ENCODE peak calls at places on chromosome 20, in four cellular contexts. One of them, this sample, is unnamed.

GRCh38 chr20:3543901-3544507 is 73.2 kb downstream of the ATRN start:
- DNase-seq in effector memory CD4-positive, alpha-beta T cell: no peak
- DNase-seq in body of pancreas: no peak
- DNase-seq in hepatocyte: peak
- DNase-seq in this sample: no peak

GRCh38 chr20:4008877-4009276 is 6.5 kb downstream of the RNF24 start:
- DNase-seq in hepatocyte: no peak
- DNase-seq in body of pancreas: no peak
- DNase-seq in effector memory CD4-positive, alpha-beta T cell: no peak
- DNase-seq in this sample: no peak

GRCh38 chr20:3812975-3813599 is 7.3 kb upstream of the AP5S1 start:
- DNase-seq in body of pancreas: no peak
- DNase-seq in hepatocyte: no peak
- DNase-seq in effector memory CD4-positive, alpha-beta T cell: no peak
- DNase-seq in this sample: no peak

GRCh38 chr20:39775110-39775509 is 813.0 kb downstream of the DHX35 start:
- DNase-seq in hepatocyte: no peak
- DNase-seq in body of pancreas: peak
- DNase-seq in effector memory CD4-positive, alpha-beta T cell: no peak
- DNase-seq in this sample: peak

GRCh38 chr20:14709439-14709838 is 372.0 kb upstream of the FLRT3 start:
- DNase-seq in hepatocyte: peak
- DNase-seq in effector memory CD4-positive, alpha-beta T cell: no peak
- DNase-seq in body of pancreas: no peak
- DNase-seq in this sample: no peak

GRCh38 chr20:33915726-33916331 is 77.9 kb upstream of the RALY start:
- DNase-seq in body of pancreas: peak
- DNase-seq in hepatocyte: peak
- DNase-seq in effector memory CD4-positive, alpha-beta T cell: peak
- DNase-seq in this sample: peak

GRCh38 chr20:51542033-51542893 is at the start of gene NFATC2:
- DNase-seq in body of pancreas: peak
- DNase-seq in hepatocyte: peak
- DNase-seq in effector memory CD4-positive, alpha-beta T cell: peak
- DNase-seq in this sample: peak

GRCh38 chr20:5482791-5483190 is 166.0 kb upstream of the PROKR2 start:
- DNase-seq in body of pancreas: no peak
- DNase-seq in hepatocyte: no peak
- DNase-seq in effector memory CD4-positive, alpha-beta T cell: no peak
- DNase-seq in this sample: no peak

GRCh38 chr20:8903655-8904605 is 165.0 kb upstream of the PLCB4 start:
- DNase-seq in body of pancreas: no peak
- DNase-seq in effector memory CD4-positive, alpha-beta T cell: no peak
- DNase-seq in hepatocyte: no peak
- DNase-seq in this sample: no peak

GRCh38 chr20:13458860-13459451 is 179.8 kb downstream of the TASP1 start:
- DNase-seq in hepatocyte: peak
- DNase-seq in body of pancreas: peak
- DNase-seq in effector memory CD4-positive, alpha-beta T cell: no peak
- DNase-seq in this sample: no peak

GRCh38 chr20:48166082-48166835 is 381.0 kb upstream of the SULF2 start:
- DNase-seq in body of pancreas: no peak
- DNase-seq in hepatocyte: no peak
- DNase-seq in effector memory CD4-positive, alpha-beta T cell: no peak
- DNase-seq in this sample: no peak

GRCh38 chr20:4797275-4797674 is 75.6 kb downstream of the PRND start:
- DNase-seq in hepatocyte: no peak
- DNase-seq in body of pancreas: no peak
- DNase-seq in effector memory CD4-positive, alpha-beta T cell: no peak
- DNase-seq in this sample: no peak

GRCh38 chr20:16541878-16542277 is 31.4 kb downstream of the KIF16B start:
- DNase-seq in effector memory CD4-positive, alpha-beta T cell: no peak
- DNase-seq in hepatocyte: no peak
- DNase-seq in body of pancreas: no peak
- DNase-seq in this sample: no peak

GRCh38 chr20:9119776-9120175 is 50.9 kb downstream of the PLCB4 start:
- DNase-seq in effector memory CD4-positive, alpha-beta T cell: no peak
- DNase-seq in body of pancreas: peak
- DNase-seq in hepatocyte: no peak
- DNase-seq in this sample: peak

GRCh38 chr20:35020108-35021031 is 64.7 kb downstream of the MYH7B start:
- DNase-seq in body of pancreas: peak
- DNase-seq in hepatocyte: no peak
- DNase-seq in effector memory CD4-positive, alpha-beta T cell: no peak
- DNase-seq in this sample: no peak

GRCh38 chr20:54254596-54254995 is 46.7 kb downstream of the PFDN4 start:
- DNase-seq in effector memory CD4-positive, alpha-beta T cell: no peak
- DNase-seq in body of pancreas: no peak
- DNase-seq in hepatocyte: no peak
- DNase-seq in this sample: no peak

GRCh38 chr20:31551581-31552081 is 37.4 kb downstream of the HM13 start:
- DNase-seq in body of pancreas: no peak
- DNase-seq in hepatocyte: no peak
- DNase-seq in effector memory CD4-positive, alpha-beta T cell: no peak
- DNase-seq in this sample: no peak

GRCh38 chr20:18164356-18164755 is 26.7 kb downstream of the KAT14 start:
- DNase-seq in hepatocyte: no peak
- DNase-seq in effector memory CD4-positive, alpha-beta T cell: no peak
- DNase-seq in body of pancreas: no peak
- DNase-seq in this sample: no peak

GRCh38 chr20:54980321-54980960 is 505.0 kb downstream of the DOK5 start:
- DNase-seq in body of pancreas: no peak
- DNase-seq in effector memory CD4-positive, alpha-beta T cell: no peak
- DNase-seq in hepatocyte: peak
- DNase-seq in this sample: no peak

GRCh38 chr20:58810879-58811250 is 39.8 kb downstream of the GNAS-AS1 start:
- DNase-seq in hepatocyte: no peak
- DNase-seq in effector memory CD4-positive, alpha-beta T cell: no peak
- DNase-seq in body of pancreas: no peak
- DNase-seq in this sample: no peak
- H3K4me3 ChIP-seq in hepatocyte: no peak
- H3K4me3 ChIP-seq in effector memory CD4-positive, alpha-beta T cell: no peak
- H3K4me3 ChIP-seq in body of pancreas: no peak
- H3K4me3 ChIP-seq in this sample: no peak

DNA sequence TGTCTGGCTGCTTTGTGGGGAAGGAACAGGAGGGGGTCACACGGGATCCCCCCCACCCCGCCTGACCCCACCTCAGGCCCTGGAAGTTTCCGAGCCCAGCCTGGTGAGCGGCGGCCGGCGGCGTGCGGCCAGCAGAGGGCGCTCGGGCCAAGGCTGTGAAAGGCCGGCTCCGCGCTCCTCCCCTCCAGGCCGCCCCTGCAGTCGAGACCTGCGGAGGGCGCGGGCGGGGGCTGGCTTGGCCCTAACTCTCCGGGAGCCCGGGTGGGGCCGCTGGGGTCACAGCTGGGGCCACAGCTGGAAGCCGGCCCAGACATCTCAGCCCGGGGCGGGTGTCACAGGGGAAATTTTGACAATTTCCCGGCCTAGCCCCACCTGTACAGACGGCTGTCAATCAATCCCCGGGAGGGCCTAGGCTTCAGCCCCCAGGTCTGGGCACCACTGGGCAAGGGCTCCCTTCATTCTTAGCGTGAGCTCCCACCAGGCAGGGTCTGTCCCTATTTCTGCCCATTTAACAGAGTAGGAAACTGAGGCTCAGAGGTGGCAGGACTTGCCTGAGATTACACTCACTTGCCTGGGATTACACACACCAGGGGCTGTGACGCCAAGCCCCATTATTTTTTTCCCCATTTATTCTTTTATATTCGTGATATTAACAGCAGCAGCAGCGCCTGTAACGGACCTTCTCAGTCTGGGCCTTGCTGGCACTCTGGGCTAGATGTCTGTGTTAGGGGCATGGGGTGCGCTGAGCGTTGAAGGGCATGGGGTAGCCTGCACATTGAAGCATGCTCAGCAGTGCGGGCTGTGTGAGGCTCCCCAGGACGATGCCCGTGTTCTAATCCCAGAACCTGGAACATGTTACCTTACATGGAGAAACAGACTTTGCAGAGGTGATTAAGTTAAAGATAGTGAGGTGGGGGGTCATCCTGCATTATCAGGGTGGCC is 23.0 kb downstream of the ZBP1 start:
- DNase-seq in body of pancreas: peak
- DNase-seq in hepatocyte: peak
- DNase-seq in effector memory CD4-positive, alpha-beta T cell: peak
- DNase-seq in this sample: peak
- H3K4me3 ChIP-seq in body of pancreas: no peak
- H3K4me3 ChIP-seq in hepatocyte: no peak
- H3K4me3 ChIP-seq in effector memory CD4-positive, alpha-beta T cell: peak
- H3K4me3 ChIP-seq in this sample: no peak

GRCh38 chr20:59145247-59145925 is 18.2 kb upstream of the ZNF831 start:
- DNase-seq in hepatocyte: no peak
- DNase-seq in effector memory CD4-positive, alpha-beta T cell: no peak
- DNase-seq in body of pancreas: no peak
- DNase-seq in this sample: no peak

GRCh38 chr20:59145926-59146800 is 17.5 kb upstream of the ZNF831 start:
- DNase-seq in body of pancreas: no peak
- DNase-seq in effector memory CD4-positive, alpha-beta T cell: no peak
- DNase-seq in hepatocyte: no peak
- DNase-seq in this sample: no peak

GRCh38 chr20:59148713-59149493 is 14.7 kb upstream of the ZNF831 start:
- DNase-seq in body of pancreas: no peak
- DNase-seq in hepatocyte: no peak
- DNase-seq in effector memory CD4-positive, alpha-beta T cell: no peak
- DNase-seq in this sample: no peak

GRCh38 chr20:59146801-59147118 is 16.9 kb upstream of the ZNF831 start:
- DNase-seq in effector memory CD4-positive, alpha-beta T cell: no peak
- DNase-seq in body of pancreas: no peak
- DNase-seq in hepatocyte: no peak
- DNase-seq in this sample: no peak

DNA sequence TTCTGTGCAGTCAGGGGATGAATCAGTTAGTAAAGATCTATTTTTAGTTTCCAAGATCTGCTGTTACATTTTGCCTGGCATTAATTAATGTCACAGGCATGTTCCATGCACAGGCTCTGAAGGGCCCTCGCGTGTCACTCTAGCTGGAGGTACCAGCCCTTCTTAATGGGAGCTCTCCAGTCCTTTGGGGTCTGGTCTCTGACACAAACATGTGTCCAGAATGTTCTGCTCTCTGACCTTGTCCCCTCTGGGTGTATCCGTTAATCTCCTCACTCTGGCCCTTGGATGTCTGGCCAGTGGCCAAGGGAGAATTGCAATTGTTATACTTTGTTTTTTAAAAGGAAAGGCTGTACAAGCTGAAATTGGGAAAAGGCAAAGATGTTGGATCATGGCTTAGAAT is 16.4 kb upstream of the ZNF831 start:
- DNase-seq in body of pancreas: no peak
- DNase-seq in effector memory CD4-positive, alpha-beta T cell: no peak
- DNase-seq in hepatocyte: no peak
- DNase-seq in this sample: no peak
- H3K4me3 ChIP-seq in body of pancreas: no peak
- H3K4me3 ChIP-seq in effector memory CD4-positive, alpha-beta T cell: peak
- H3K4me3 ChIP-seq in hepatocyte: no peak
- H3K4me3 ChIP-seq in this sample: no peak

DNA sequence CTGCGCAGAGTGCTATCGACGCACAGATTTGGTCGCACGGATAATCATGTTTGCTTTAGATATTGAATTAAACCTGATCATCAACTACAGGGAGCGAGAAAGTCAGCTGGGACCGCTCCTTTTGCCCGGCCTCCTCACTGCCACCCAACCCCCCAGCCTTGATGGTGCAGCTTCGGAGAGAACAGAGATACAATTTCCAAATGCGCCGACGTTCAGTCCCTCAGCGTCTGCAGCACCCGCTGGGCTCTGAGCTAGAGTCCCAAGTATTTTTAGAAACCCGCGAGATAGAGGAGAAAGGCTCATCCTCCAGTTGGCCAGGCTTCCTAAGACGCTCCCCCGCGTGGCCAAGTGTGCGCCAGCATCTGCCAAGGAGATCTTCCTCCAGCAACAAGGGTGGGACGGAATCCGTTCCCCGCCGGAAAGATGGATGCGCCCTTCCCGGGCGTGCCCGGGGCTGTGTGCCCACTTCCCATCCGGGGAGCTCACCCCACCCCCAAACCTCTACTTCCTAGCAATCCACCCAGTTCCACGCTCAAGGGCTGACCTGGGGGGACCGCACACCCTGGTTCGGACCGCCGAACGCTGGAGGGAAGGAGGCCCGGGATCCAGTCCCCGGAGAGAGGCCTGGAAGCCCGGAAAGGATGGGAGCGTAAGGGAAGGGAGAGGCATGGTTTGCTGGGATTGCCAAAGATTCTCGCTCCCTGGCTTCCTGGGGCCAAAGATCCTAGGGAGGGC is 4.1 kb downstream of the NKX2-2 start:
- DNase-seq in hepatocyte: no peak
- DNase-seq in effector memory CD4-positive, alpha-beta T cell: no peak
- DNase-seq in body of pancreas: no peak
- DNase-seq in this sample: no peak
- H3K4me3 ChIP-seq in hepatocyte: no peak
- H3K4me3 ChIP-seq in effector memory CD4-positive, alpha-beta T cell: peak
- H3K4me3 ChIP-seq in body of pancreas: no peak
- H3K4me3 ChIP-seq in this sample: peak

GRCh38 chr20:1371830-1372539 is 20.9 kb downstream of the FKBP1A start:
- DNase-seq in effector memory CD4-positive, alpha-beta T cell: no peak
- DNase-seq in body of pancreas: no peak
- DNase-seq in hepatocyte: no peak
- DNase-seq in this sample: no peak

GRCh38 chr20:1368448-1369199 is 24.2 kb downstream of the FKBP1A start:
- DNase-seq in effector memory CD4-positive, alpha-beta T cell: no peak
- DNase-seq in hepatocyte: no peak
- DNase-seq in body of pancreas: no peak
- DNase-seq in this sample: no peak

GRCh38 chr20:1370548-1371110 is 22.2 kb downstream of the FKBP1A start:
- DNase-seq in hepatocyte: no peak
- DNase-seq in body of pancreas: no peak
- DNase-seq in effector memory CD4-positive, alpha-beta T cell: no peak
- DNase-seq in this sample: peak

GRCh38 chr20:1371235-1371782 is 21.5 kb downstream of the FKBP1A start:
- DNase-seq in effector memory CD4-positive, alpha-beta T cell: no peak
- DNase-seq in hepatocyte: no peak
- DNase-seq in body of pancreas: no peak
- DNase-seq in this sample: no peak

DNA sequence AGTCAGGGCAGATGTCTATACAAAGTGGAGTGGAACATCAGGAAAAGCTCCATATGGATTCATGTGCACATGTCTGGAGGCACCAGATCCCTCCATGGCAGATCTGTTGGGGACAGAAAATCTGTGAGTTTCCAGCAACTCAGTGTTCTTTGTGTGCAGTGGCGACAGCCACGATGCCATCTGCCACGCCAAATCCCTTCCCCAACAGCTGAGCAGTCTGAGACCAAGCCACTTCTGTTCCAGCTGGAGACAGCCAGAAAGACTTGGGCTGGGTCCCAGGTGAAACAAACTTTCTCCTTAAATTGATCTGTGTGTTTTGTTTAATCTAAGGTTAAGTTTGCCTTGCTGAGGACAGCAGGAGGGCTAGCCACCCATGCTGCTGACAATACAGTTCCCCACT is 22.9 kb downstream of the FKBP1A start:
- DNase-seq in body of pancreas: no peak
- DNase-seq in hepatocyte: no peak
- DNase-seq in effector memory CD4-positive, alpha-beta T cell: no peak
- DNase-seq in this sample: no peak
- H3K4me3 ChIP-seq in body of pancreas: no peak
- H3K4me3 ChIP-seq in hepatocyte: no peak
- H3K4me3 ChIP-seq in effector memory CD4-positive, alpha-beta T cell: no peak
- H3K4me3 ChIP-seq in this sample: no peak

GRCh38 chr20:50464026-50464724 is 46.0 kb upstream of the PTPN1 start:
- DNase-seq in body of pancreas: peak
- DNase-seq in effector memory CD4-positive, alpha-beta T cell: peak
- DNase-seq in hepatocyte: peak
- DNase-seq in this sample: peak
- H3K4me3 ChIP-seq in body of pancreas: no peak
- H3K4me3 ChIP-seq in effector memory CD4-positive, alpha-beta T cell: no peak
- H3K4me3 ChIP-seq in hepatocyte: no peak
- H3K4me3 ChIP-seq in this sample: peak